ENCODE peak calls at places on chromosomes 3 and 15, in four cellular contexts. V, O, Y and A are unnamed samples.

GRCh38 chr15:51022206-51022605 is 72.5 kb downstream of the TNFAIP8L3 start:
- DNase-seq in O (no peak), Y (no peak), V (no peak), A (no peak)

GRCh38 chr3:9793161-9793781 is 389 bp downstream of the ARPC4 start:
- DNase-seq in O (peak), V (peak), Y (no peak), A (peak)

GRCh38 chr15:89247441-89247840 is 3.7 kb downstream of the FANCI start:
- DNase-seq in V (no peak), Y (no peak), O (no peak), A (no peak)

GRCh38 chr3:186319988-186320387 is 42.0 kb downstream of the DGKG start:
- DNase-seq in Y (no peak), V (no peak), O (no peak), A (no peak)

GRCh38 chr15:72706266-72706665 is 20.3 kb downstream of the BBS4 start:
- DNase-seq in V (no peak), Y (no peak), O (no peak), A (no peak)

GRCh38 chr3:70963412-70963811 is 620.1 kb downstream of the FOXP1 start:
- DNase-seq in O (no peak), V (no peak), Y (no peak), A (no peak)

GRCh38 chr3:194062825-194063224 is 73.1 kb upstream of the HES1 start:
- DNase-seq in Y (no peak), V (no peak), O (no peak), A (no peak)

GRCh38 chr3:46883252-46884185 is 6.0 kb downstream of the PTH1R start:
- DNase-seq in V (peak), Y (no peak), O (peak), A (peak)

GRCh38 chr3:178807694-178808093 is 263.9 kb downstream of the ZMAT3 start:
- DNase-seq in O (no peak), Y (no peak), V (no peak), A (no peak)

GRCh38 chr3:190306513-190307163 is 15.6 kb downstream of the CLDN1 start:
- DNase-seq in O (no peak), V (no peak), Y (no peak), A (peak)

GRCh38 chr15:92044510-92044909 is 191.0 kb downstream of the SLCO3A1 start:
- DNase-seq in Y (no peak), O (no peak), V (no peak), A (no peak)

GRCh38 chr3:6444888-6445658 is 415.8 kb upstream of the GRM7 start:
- DNase-seq in Y (no peak), O (no peak), V (no peak), A (no peak)

GRCh38 chr15:39625856-39626255 is 45.0 kb downstream of the THBS1 start:
- DNase-seq in O (no peak), Y (no peak), V (no peak), A (no peak)

GRCh38 chr15:51232581-51232980 is 105.8 kb downstream of the CYP19A1 start:
- DNase-seq in Y (no peak), O (no peak), V (no peak), A (no peak)

GRCh38 chr3:31065765-31066164 is 171.3 kb upstream of the GADL1 start:
- DNase-seq in Y (no peak), O (no peak), V (no peak), A (no peak)

GRCh38 chr3:72488736-72489030 is 359.6 kb downstream of the SHQ1 start:
- DNase-seq in V (no peak), Y (no peak), O (no peak), A (no peak)

GRCh38 chr3:148962513-148962912 is 28.8 kb upstream of the GYG1 start:
- DNase-seq in Y (no peak), V (peak), O (no peak), A (peak)

GRCh38 chr3:179464296-179465092 is 13.2 kb upstream of the GNB4 start:
- DNase-seq in O (no peak), Y (peak), V (no peak), A (no peak)

GRCh38 chr3:148990211-148990610 is 1.1 kb upstream of the GYG1 start:
- DNase-seq in Y (no peak), V (no peak), O (no peak), A (no peak)

GRCh38 chr3:187987919-187988318 is 166.0 kb upstream of the LPP start:
- DNase-seq in O (peak), V (no peak), Y (no peak), A (no peak)

GRCh38 chr3:53730565-53730964 is 115.7 kb downstream of the CHDH start:
- DNase-seq in Y (no peak), O (no peak), V (peak), A (peak)

GRCh38 chr3:114405202-114405601 is 111.4 kb downstream of the TIGIT start:
- DNase-seq in O (no peak), V (no peak), Y (no peak), A (no peak)